ENCODE peak calls at places on chromosome 6, in six cellular contexts. I, K, E, H, O and V are unnamed samples. For H3K36me3, the result is how much of the 10 kb centered on the place peaks cover.

GRCh38 chr6:21953831-21954801 is 342.7 kb downstream of the PRL start:
- DNase-seq in I (no peak), K (no peak), E (peak), H (peak), O (no peak), V (no peak)

GRCh38 chr6:157585274-157586087 is 204.5 kb downstream of the ZDHHC14 start:
- DNase-seq in I (no peak), K (peak), E (no peak), H (no peak), O (no peak), V (no peak)

GRCh38 chr6:133817460-133818047 is 71.4 kb upstream of the TCF21 start:
- DNase-seq in I (no peak), K (peak), E (peak), H (no peak), O (no peak), V (no peak)

GRCh38 chr6:160121558-160121957 is at the start of gene SLC22A1:
- DNase-seq in I (no peak), K (no peak), E (no peak), H (no peak), O (no peak), V (no peak)

GRCh38 chr6:136265101-136265500 is 15.0 kb upstream of the MTFR2 start:
- DNase-seq in I (no peak), K (no peak), E (no peak), H (no peak), O (no peak), V (no peak)

GRCh38 chr6:142819603-142820335 is 125.2 kb downstream of the HIVEP2 start:
- DNase-seq in I (no peak), K (no peak), E (no peak), H (no peak), O (no peak), V (no peak)

GRCh38 chr6:21808551-21809181 is 215.1 kb downstream of the SOX4 start:
- DNase-seq in I (no peak), K (no peak), E (no peak), H (no peak), O (no peak), V (no peak)

GRCh38 chr6:54010340-54011276 is 100.6 kb upstream of the MLIP start:
- DNase-seq in I (no peak), K (no peak), E (no peak), H (peak), O (no peak), V (no peak)

GRCh38 chr6:85650606-85651005 is 7.9 kb upstream of the SYNCRIP start:
- DNase-seq in I (no peak), K (no peak), E (no peak), H (no peak), O (no peak), V (no peak)

GRCh38 chr6:48426636-48427035 is 315.6 kb upstream of the PTCHD4 start:
- DNase-seq in I (no peak), K (no peak), E (no peak), H (no peak), O (no peak), V (no peak)

GRCh38 chr6:169800668-169801395 is 49.4 kb downstream of the ERMARD start:
- DNase-seq in I (no peak), K (no peak), E (no peak), H (peak), O (no peak), V (peak)

GRCh38 chr6:105824732-105825131 is 261.4 kb upstream of the PRDM1 start:
- DNase-seq in I (no peak), K (no peak), E (no peak), H (no peak), O (no peak), V (no peak)

GRCh38 chr6:119856136-119856535 is 506.6 kb upstream of the MAN1A1 start:
- DNase-seq in I (no peak), K (no peak), E (no peak), H (no peak), O (no peak), V (no peak)

GRCh38 chr6:14542670-14543366 is 425.2 kb downstream of the CD83 start:
- DNase-seq in I (no peak), K (no peak), E (no peak), H (no peak), O (no peak), V (no peak)

GRCh38 chr6:48667797-48668196 is 556.8 kb upstream of the PTCHD4 start:
- DNase-seq in I (no peak), K (no peak), E (no peak), H (no peak), O (no peak), V (no peak)

GRCh38 chr6:26109776-26110175 is 22.5 kb downstream of the HFE start:
- DNase-seq in I (no peak), K (no peak), E (no peak), H (no peak), O (no peak), V (no peak)

GRCh38 chr6:10962673-10963072 is 75.8 kb downstream of the SYCP2L start:
- DNase-seq in I (no peak), K (no peak), E (peak), H (no peak), O (no peak), V (no peak)

GRCh38 chr6:165718486-165718885 is 55.4 kb upstream of the PDE10A start:
- DNase-seq in I (no peak), K (no peak), E (no peak), H (no peak), O (no peak), V (no peak)

GRCh38 chr6:157503018-157503747 is 122.2 kb downstream of the ZDHHC14 start:
- DNase-seq in I (no peak), K (no peak), E (no peak), H (no peak), O (no peak), V (no peak)

GRCh38 chr6:150025201-150025917 is at the start of gene RAET1L:
- DNase-seq in I (no peak), K (no peak), E (no peak), H (no peak), O (no peak), V (peak)

GRCh38 chr6:149137594-149137993 is 179.9 kb upstream of the TAB2 start:
- DNase-seq in I (no peak), K (no peak), E (no peak), H (no peak), O (no peak), V (no peak)

GRCh38 chr6:45047573-45047972 is 280.6 kb upstream of the RUNX2 start:
- DNase-seq in I (no peak), K (no peak), E (no peak), H (no peak), O (no peak), V (no peak)

GRCh38 chr6:113301651-113302050 is 555.5 kb upstream of the MARCKS start:
- DNase-seq in I (no peak), K (no peak), E (no peak), H (no peak), O (no peak), V (no peak)
- H3K36me3 ChIP-seq in I (under half), K (under half), E (under half), H (under half), O (under half), V (under half)

GRCh38 chr6:138357928-138358327 is 19.8 kb upstream of the SMIM28 start:
- DNase-seq in I (no peak), K (no peak), E (no peak), H (no peak), O (no peak), V (no peak)
- H3K36me3 ChIP-seq in I (under half), K (under half), E (under half), H (under half), O (under half), V (under half)

DNA sequence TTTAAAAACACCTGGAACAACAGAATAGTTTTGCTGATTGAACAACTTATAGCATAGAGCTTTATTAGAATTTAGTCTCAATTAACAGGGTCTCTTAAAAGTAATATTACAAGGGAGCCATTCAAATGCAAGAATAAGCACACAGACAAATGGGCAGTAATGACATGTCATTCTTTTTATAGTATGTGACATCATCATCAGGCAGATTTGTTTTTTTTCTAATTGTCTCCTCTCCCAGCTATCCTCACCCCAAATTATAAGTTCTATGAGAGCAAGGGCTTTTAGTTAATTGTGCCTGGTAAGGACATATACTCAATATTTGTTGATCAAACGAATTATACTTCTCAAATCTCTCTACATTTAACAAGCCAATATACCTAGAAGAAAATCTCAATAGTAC is 11.0 kb downstream of the PGM3 start:
- DNase-seq in I (no peak), K (no peak), E (no peak), H (no peak), O (no peak), V (no peak)
- H3K36me3 ChIP-seq in I (half or more), K (under half), E (half or more), H (under half), O (half or more), V (half or more)

DNA sequence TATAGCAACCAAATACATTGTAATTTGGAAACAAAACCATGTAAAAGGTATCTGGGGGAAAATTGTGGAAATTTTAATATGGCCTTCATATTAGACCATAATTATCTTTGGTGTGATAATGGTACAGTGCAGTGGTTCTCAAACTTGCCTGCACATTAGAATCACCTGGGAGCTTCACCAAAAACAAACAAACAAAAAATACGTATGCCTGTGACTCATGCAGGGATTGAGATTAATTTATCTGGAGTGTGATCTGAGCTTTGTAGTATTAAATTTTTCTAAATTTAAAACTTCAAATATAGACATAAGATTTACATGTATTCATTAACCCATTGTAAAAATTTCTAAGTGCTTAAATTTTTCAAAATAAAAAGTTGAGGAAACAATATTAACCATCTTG is 31.5 kb downstream of the ARHGAP18 start:
- DNase-seq in I (no peak), K (no peak), E (no peak), H (no peak), O (no peak), V (no peak)
- H3K36me3 ChIP-seq in I (under half), K (under half), E (under half), H (under half), O (under half), V (under half)

GRCh38 chr6:63706630-63707029 is 71.0 kb downstream of the PHF3 start:
- DNase-seq in I (no peak), K (no peak), E (no peak), H (no peak), O (no peak), V (no peak)
- H3K36me3 ChIP-seq in I (half or more), K (under half), E (half or more), H (half or more), O (half or more), V (half or more)

GRCh38 chr6:158782432-158783166 is 36.6 kb downstream of the EZR start:
- DNase-seq in I (no peak), K (no peak), E (no peak), H (no peak), O (no peak), V (peak)

GRCh38 chr6:158783167-158783450 is 36.1 kb downstream of the EZR start:
- DNase-seq in I (no peak), K (no peak), E (no peak), H (no peak), O (no peak), V (peak)

GRCh38 chr6:158785036-158785435 is 34.1 kb downstream of the EZR start:
- DNase-seq in I (no peak), K (no peak), E (no peak), H (no peak), O (no peak), V (peak)

GRCh38 chr6:158783851-158784250 is 35.3 kb downstream of the EZR start:
- DNase-seq in I (no peak), K (no peak), E (no peak), H (no peak), O (no peak), V (peak)

DNA sequence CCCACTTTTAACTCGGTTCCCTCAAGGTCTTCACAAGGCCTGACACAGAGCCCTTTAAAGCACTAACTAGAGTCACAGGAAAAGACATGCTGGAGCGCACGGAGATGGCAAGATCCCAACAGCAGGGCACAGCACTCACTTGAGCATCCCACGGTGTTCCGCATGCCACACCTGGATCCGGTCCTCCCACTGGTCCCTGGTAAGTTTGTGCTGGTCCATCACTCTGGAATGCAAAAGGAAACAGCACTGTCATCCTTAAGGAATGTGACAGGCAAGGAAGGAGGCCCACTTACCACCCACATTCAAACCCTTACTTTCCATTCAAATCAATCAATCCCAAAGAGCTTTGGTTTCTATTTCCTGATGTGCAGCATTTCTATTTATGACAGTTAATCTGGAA is 34.7 kb downstream of the EZR start:
- DNase-seq in I (no peak), K (no peak), E (no peak), H (no peak), O (no peak), V (peak)
- H3K36me3 ChIP-seq in I (half or more), K (half or more), E (half or more), H (half or more), O (half or more), V (half or more)